ENCODE peak calls at places on chromosomes 7 and 10, in four cellular contexts. X, C, B and N are unnamed samples.

GRCh38 chr7:5448378-5449042 is 24.9 kb upstream of the TNRC18 start:
- DNase-seq in X (no peak), C (no peak), B (no peak), N (no peak)

GRCh38 chr7:96718107-96719003 is 8.7 kb upstream of the SEM1 start:
- DNase-seq in X (no peak), C (no peak), B (no peak), N (no peak)

GRCh38 chr7:21526007-21526406 is 16.8 kb upstream of the DNAH11 start:
- DNase-seq in X (peak; percentile 22), C (no peak), B (no peak), N (no peak)

GRCh38 chr7:84188811-84189405 is 5.7 kb downstream of the SEMA3A start:
- DNase-seq in X (peak; percentile 68), C (no peak), B (no peak), N (no peak)

GRCh38 chr10:43383204-43383971 is 12.0 kb downstream of the FXYD4 start:
- DNase-seq in X (peak; percentile 73), C (no peak), B (no peak), N (no peak)

GRCh38 chr10:33031171-33031570 is 73.1 kb upstream of the ITGB1 start:
- DNase-seq in X (no peak), C (no peak), B (no peak), N (no peak)

GRCh38 chr7:47670738-47671137 is 88.8 kb upstream of the TNS3 start:
- DNase-seq in X (no peak), C (no peak), B (no peak), N (no peak)

GRCh38 chr10:126702181-126702580 is 31.7 kb upstream of the C10orf90 start:
- DNase-seq in X (no peak), C (no peak), B (no peak), N (no peak)

GRCh38 chr7:24227603-24228359 is 56.2 kb upstream of the NPY start:
- DNase-seq in X (no peak), C (no peak), B (no peak), N (no peak)

GRCh38 chr10:31062856-31063255 is 31.2 kb upstream of the ZNF438 start:
- DNase-seq in X (no peak), C (no peak), B (no peak), N (no peak)

GRCh38 chr7:2637505-2638223 is 5.9 kb downstream of the TTYH3 start:
- DNase-seq in X (no peak), C (no peak), B (no peak), N (no peak)